ENCODE peak calls at places on chromosome 14, in ten cellular contexts. One of them, this sample, is unnamed.

GRCh38 chr14:61646366-61647101 is 48.8 kb upstream of the HIF1A start:
- DNase-seq in fibroblast of mammary gland: peak
- DNase-seq in GM12865: no peak
- DNase-seq in heart left ventricle: no peak
- DNase-seq in PC-9: no peak
- DNase-seq in AG09319: no peak
- DNase-seq in GM13976: no peak
- DNase-seq in fibroblast of the aortic adventitia: peak
- DNase-seq in PC-3: peak
- DNase-seq in pancreas: no peak
- DNase-seq in this sample: no peak

GRCh38 chr14:80445605-80446004 is 234.3 kb upstream of the DIO2 start:
- DNase-seq in GM13976: no peak
- DNase-seq in AG09319: no peak
- DNase-seq in PC-3: no peak
- DNase-seq in fibroblast of the aortic adventitia: no peak
- DNase-seq in PC-9: no peak
- DNase-seq in GM12865: no peak
- DNase-seq in fibroblast of mammary gland: no peak
- DNase-seq in pancreas: no peak
- DNase-seq in heart left ventricle: no peak
- DNase-seq in this sample: no peak

GRCh38 chr14:96051642-96052540 is 12.7 kb downstream of the C14orf132 start:
- DNase-seq in PC-3: peak
- DNase-seq in heart left ventricle: no peak
- DNase-seq in GM12865: peak
- DNase-seq in pancreas: peak
- DNase-seq in GM13976: peak
- DNase-seq in PC-9: no peak
- DNase-seq in fibroblast of the aortic adventitia: no peak
- DNase-seq in AG09319: no peak
- DNase-seq in fibroblast of mammary gland: no peak
- DNase-seq in this sample: peak

GRCh38 chr14:99127651-99128167 is 144.3 kb downstream of the BCL11B start:
- DNase-seq in PC-9: no peak
- DNase-seq in fibroblast of the aortic adventitia: no peak
- DNase-seq in fibroblast of mammary gland: no peak
- DNase-seq in GM12865: no peak
- DNase-seq in heart left ventricle: no peak
- DNase-seq in PC-3: peak
- DNase-seq in pancreas: no peak
- DNase-seq in AG09319: no peak
- DNase-seq in GM13976: no peak
- DNase-seq in this sample: no peak

GRCh38 chr14:29724991-29725390 is 202.7 kb downstream of the PRKD1 start:
- DNase-seq in AG09319: no peak
- DNase-seq in GM13976: no peak
- DNase-seq in fibroblast of mammary gland: peak
- DNase-seq in GM12865: no peak
- DNase-seq in fibroblast of the aortic adventitia: peak
- DNase-seq in heart left ventricle: no peak
- DNase-seq in PC-3: no peak
- DNase-seq in pancreas: no peak
- DNase-seq in PC-9: no peak
- DNase-seq in this sample: no peak

GRCh38 chr14:30855345-30856037 is 18.9 kb upstream of the COCH start:
- DNase-seq in GM13976: peak
- DNase-seq in fibroblast of the aortic adventitia: no peak
- DNase-seq in heart left ventricle: no peak
- DNase-seq in GM12865: peak
- DNase-seq in AG09319: no peak
- DNase-seq in PC-9: no peak
- DNase-seq in pancreas: no peak
- DNase-seq in PC-3: no peak
- DNase-seq in fibroblast of mammary gland: no peak
- DNase-seq in this sample: peak

GRCh38 chr14:56098021-56098420 is 20.2 kb upstream of the PELI2 start:
- DNase-seq in AG09319: no peak
- DNase-seq in GM12865: no peak
- DNase-seq in GM13976: no peak
- DNase-seq in PC-3: no peak
- DNase-seq in fibroblast of the aortic adventitia: no peak
- DNase-seq in heart left ventricle: no peak
- DNase-seq in fibroblast of mammary gland: no peak
- DNase-seq in pancreas: no peak
- DNase-seq in PC-9: no peak
- DNase-seq in this sample: no peak

GRCh38 chr14:23182372-23183014 is 967 bp downstream of the SLC7A8 start:
- DNase-seq in GM13976: no peak
- DNase-seq in fibroblast of mammary gland: no peak
- DNase-seq in pancreas: peak
- DNase-seq in AG09319: no peak
- DNase-seq in PC-9: no peak
- DNase-seq in PC-3: peak
- DNase-seq in fibroblast of the aortic adventitia: no peak
- DNase-seq in GM12865: no peak
- DNase-seq in heart left ventricle: no peak
- DNase-seq in this sample: no peak

GRCh38 chr14:55191881-55192616 is 664 bp upstream of the DLGAP5 start:
- DNase-seq in GM13976: no peak
- DNase-seq in fibroblast of the aortic adventitia: no peak
- DNase-seq in PC-9: no peak
- DNase-seq in AG09319: no peak
- DNase-seq in heart left ventricle: no peak
- DNase-seq in PC-3: no peak
- DNase-seq in pancreas: no peak
- DNase-seq in fibroblast of mammary gland: no peak
- DNase-seq in GM12865: no peak
- DNase-seq in this sample: no peak

GRCh38 chr14:48035836-48036235 is 360.4 kb upstream of the MDGA2 start:
- DNase-seq in PC-9: no peak
- DNase-seq in fibroblast of the aortic adventitia: no peak
- DNase-seq in GM13976: no peak
- DNase-seq in GM12865: no peak
- DNase-seq in heart left ventricle: no peak
- DNase-seq in PC-3: no peak
- DNase-seq in AG09319: no peak
- DNase-seq in pancreas: no peak
- DNase-seq in fibroblast of mammary gland: no peak
- DNase-seq in this sample: no peak

GRCh38 chr14:81834308-81834707 is 300.7 kb upstream of the SEL1L start:
- DNase-seq in GM12865: no peak
- DNase-seq in fibroblast of the aortic adventitia: no peak
- DNase-seq in PC-3: peak
- DNase-seq in AG09319: no peak
- DNase-seq in PC-9: no peak
- DNase-seq in pancreas: no peak
- DNase-seq in fibroblast of mammary gland: no peak
- DNase-seq in heart left ventricle: no peak
- DNase-seq in GM13976: no peak
- DNase-seq in this sample: no peak

GRCh38 chr14:37436519-37436918 is 158.5 kb downstream of the FOXA1 start:
- DNase-seq in PC-9: no peak
- DNase-seq in pancreas: no peak
- DNase-seq in fibroblast of the aortic adventitia: no peak
- DNase-seq in PC-3: peak
- DNase-seq in fibroblast of mammary gland: no peak
- DNase-seq in GM12865: no peak
- DNase-seq in heart left ventricle: no peak
- DNase-seq in GM13976: no peak
- DNase-seq in AG09319: no peak
- DNase-seq in this sample: no peak
- TF ChIP-seq CTCF in PC-9: no peak
- TF ChIP-seq CTCF in pancreas: no peak
- TF ChIP-seq CTCF in fibroblast of the aortic adventitia: no peak
- TF ChIP-seq CTCF in PC-3: no peak
- TF ChIP-seq CTCF in fibroblast of mammary gland: no peak
- TF ChIP-seq CTCF in GM12865: no peak
- TF ChIP-seq CTCF in heart left ventricle: no peak
- TF ChIP-seq CTCF in GM13976: no peak
- TF ChIP-seq CTCF in AG09319: no peak
- TF ChIP-seq CTCF in this sample: no peak

GRCh38 chr14:73634333-73634833 is 10.4 kb upstream of the DNAL1 start:
- DNase-seq in heart left ventricle: no peak
- DNase-seq in fibroblast of the aortic adventitia: no peak
- DNase-seq in PC-3: peak
- DNase-seq in GM13976: peak
- DNase-seq in PC-9: no peak
- DNase-seq in pancreas: peak
- DNase-seq in fibroblast of mammary gland: peak
- DNase-seq in AG09319: no peak
- DNase-seq in GM12865: peak
- DNase-seq in this sample: no peak
- TF ChIP-seq CTCF in heart left ventricle: peak
- TF ChIP-seq CTCF in fibroblast of the aortic adventitia: peak
- TF ChIP-seq CTCF in PC-3: peak
- TF ChIP-seq CTCF in GM13976: peak
- TF ChIP-seq CTCF in PC-9: no peak
- TF ChIP-seq CTCF in pancreas: no peak
- TF ChIP-seq CTCF in fibroblast of mammary gland: peak
- TF ChIP-seq CTCF in AG09319: peak
- TF ChIP-seq CTCF in GM12865: no peak
- TF ChIP-seq CTCF in this sample: no peak

GRCh38 chr14:20524027-20524426 is 18.7 kb downstream of the RNASE10 start:
- DNase-seq in PC-3: no peak
- DNase-seq in GM13976: no peak
- DNase-seq in pancreas: no peak
- DNase-seq in PC-9: no peak
- DNase-seq in heart left ventricle: no peak
- DNase-seq in GM12865: no peak
- DNase-seq in AG09319: no peak
- DNase-seq in fibroblast of the aortic adventitia: no peak
- DNase-seq in fibroblast of mammary gland: no peak
- DNase-seq in this sample: no peak

GRCh38 chr14:20516921-20517320 is 11.6 kb downstream of the RNASE10 start:
- DNase-seq in AG09319: no peak
- DNase-seq in fibroblast of mammary gland: peak
- DNase-seq in GM13976: no peak
- DNase-seq in pancreas: no peak
- DNase-seq in heart left ventricle: no peak
- DNase-seq in fibroblast of the aortic adventitia: peak
- DNase-seq in PC-9: no peak
- DNase-seq in PC-3: peak
- DNase-seq in GM12865: no peak
- DNase-seq in this sample: no peak

DNA sequence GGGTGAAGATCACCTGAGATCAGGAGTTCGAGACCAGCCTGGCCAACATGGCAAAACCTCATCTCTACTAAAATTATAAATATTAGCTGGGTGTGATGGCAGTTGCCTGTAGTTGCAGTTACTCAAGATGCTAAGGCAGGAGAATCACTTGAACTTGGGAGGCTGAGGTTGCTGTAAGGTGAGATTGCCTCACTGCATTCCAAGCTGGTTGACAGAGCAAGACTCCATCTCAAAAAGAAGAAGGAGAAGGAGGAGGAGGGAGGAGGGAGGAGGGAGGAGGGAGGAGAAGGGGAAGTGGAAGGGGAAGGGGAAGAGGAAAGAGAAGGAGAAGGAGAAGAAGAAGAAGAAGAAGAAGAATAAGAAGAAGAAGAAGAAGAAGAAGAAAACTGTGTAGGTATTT is 17.0 kb downstream of the RNASE10 start:
- DNase-seq in heart left ventricle: no peak
- DNase-seq in GM12865: no peak
- DNase-seq in GM13976: no peak
- DNase-seq in fibroblast of the aortic adventitia: no peak
- DNase-seq in fibroblast of mammary gland: peak
- DNase-seq in PC-3: no peak
- DNase-seq in pancreas: no peak
- DNase-seq in AG09319: no peak
- DNase-seq in PC-9: no peak
- DNase-seq in this sample: no peak
- TF ChIP-seq CTCF in heart left ventricle: no peak
- TF ChIP-seq CTCF in GM12865: no peak
- TF ChIP-seq CTCF in GM13976: no peak
- TF ChIP-seq CTCF in fibroblast of the aortic adventitia: no peak
- TF ChIP-seq CTCF in fibroblast of mammary gland: no peak
- TF ChIP-seq CTCF in PC-3: no peak
- TF ChIP-seq CTCF in pancreas: no peak
- TF ChIP-seq CTCF in AG09319: no peak
- TF ChIP-seq CTCF in PC-9: no peak
- TF ChIP-seq CTCF in this sample: no peak

GRCh38 chr14:75128596-75128990 is 1.7 kb upstream of the NEK9 start:
- DNase-seq in AG09319: no peak
- DNase-seq in heart left ventricle: no peak
- DNase-seq in PC-9: no peak
- DNase-seq in GM13976: no peak
- DNase-seq in fibroblast of the aortic adventitia: no peak
- DNase-seq in fibroblast of mammary gland: no peak
- DNase-seq in GM12865: no peak
- DNase-seq in PC-3: no peak
- DNase-seq in pancreas: no peak
- DNase-seq in this sample: no peak

GRCh38 chr14:75127903-75128595 is 1.2 kb upstream of the NEK9 start:
- DNase-seq in fibroblast of the aortic adventitia: no peak
- DNase-seq in PC-9: no peak
- DNase-seq in GM13976: no peak
- DNase-seq in AG09319: no peak
- DNase-seq in GM12865: no peak
- DNase-seq in heart left ventricle: no peak
- DNase-seq in PC-3: no peak
- DNase-seq in fibroblast of mammary gland: no peak
- DNase-seq in pancreas: no peak
- DNase-seq in this sample: no peak

GRCh38 chr14:75126121-75126544 is 715 bp downstream of the NEK9 start:
- DNase-seq in GM12865: peak
- DNase-seq in fibroblast of the aortic adventitia: no peak
- DNase-seq in GM13976: peak
- DNase-seq in heart left ventricle: no peak
- DNase-seq in fibroblast of mammary gland: no peak
- DNase-seq in pancreas: no peak
- DNase-seq in PC-3: no peak
- DNase-seq in AG09319: no peak
- DNase-seq in PC-9: no peak
- DNase-seq in this sample: peak

GRCh38 chr14:75125617-75126016 is 1.2 kb downstream of the NEK9 start:
- DNase-seq in AG09319: no peak
- DNase-seq in PC-3: peak
- DNase-seq in PC-9: peak
- DNase-seq in fibroblast of mammary gland: peak
- DNase-seq in GM12865: no peak
- DNase-seq in pancreas: no peak
- DNase-seq in fibroblast of the aortic adventitia: peak
- DNase-seq in heart left ventricle: no peak
- DNase-seq in GM13976: no peak
- DNase-seq in this sample: no peak

GRCh38 chr14:75126679-75127473 is at the start of gene NEK9:
- DNase-seq in fibroblast of mammary gland: peak
- DNase-seq in fibroblast of the aortic adventitia: peak
- DNase-seq in pancreas: peak
- DNase-seq in PC-3: peak
- DNase-seq in heart left ventricle: peak
- DNase-seq in AG09319: no peak
- DNase-seq in GM13976: peak
- DNase-seq in GM12865: peak
- DNase-seq in PC-9: peak
- DNase-seq in this sample: peak
- TF ChIP-seq CTCF in fibroblast of mammary gland: no peak
- TF ChIP-seq CTCF in fibroblast of the aortic adventitia: no peak
- TF ChIP-seq CTCF in pancreas: no peak
- TF ChIP-seq CTCF in PC-3: no peak
- TF ChIP-seq CTCF in heart left ventricle: no peak
- TF ChIP-seq CTCF in AG09319: no peak
- TF ChIP-seq CTCF in GM13976: no peak
- TF ChIP-seq CTCF in GM12865: no peak
- TF ChIP-seq CTCF in PC-9: no peak
- TF ChIP-seq CTCF in this sample: no peak